ENCODE peak calls at places on chromosomes 1 and 21, in ten cellular contexts. H is dorsolateral prefrontal cortex, K is fibroblast of lung, Q is transverse colon, D is AG10803, B is NB4, E is A549, C is tibial artery, P is lower lobe of right lung, S is IMR-90. V is an unnamed sample.

GRCh38 chr1:88800382-88801051 is 90.8 kb downstream of the GTF2B start:
- DNase-seq in H (no peak), K (peak; percentile 30), Q (no peak), D (peak; percentile 24), B (peak; percentile 41), E (peak; percentile 9), C (no peak), P (no peak), S (peak; percentile 13), V (no peak)

GRCh38 chr1:117627562-117628165 is 21.8 kb downstream of the TENT5C start:
- DNase-seq in H (no peak), K (no peak), Q (no peak), D (no peak), B (peak; percentile 22), E (no peak), C (no peak), P (peak; percentile 68), S (no peak), V (no peak)

GRCh38 chr21:42471716-42472330 is 24.2 kb downstream of the RSPH1 start:
- DNase-seq in H (no peak), K (no peak), Q (peak; percentile 5), D (no peak), B (no peak), E (no peak), C (no peak), P (no peak), S (no peak), V (no peak)

GRCh38 chr1:115838805-115839705 is 1.9 kb downstream of the NHLH2 start:
- DNase-seq in H (no peak), K (no peak), Q (no peak), D (peak; percentile 29), B (peak; percentile 43), E (no peak), C (no peak), P (peak; percentile 55), S (no peak), V (no peak)

GRCh38 chr1:150970818-150971582 is 3.6 kb downstream of the CERS2 start:
- DNase-seq in H (no peak), K (peak; percentile 84), Q (peak; percentile 80), D (peak; percentile 63), B (peak; percentile 55), E (no peak), C (peak; percentile 89), P (peak; percentile 89), S (peak; percentile 62), V (no peak)

GRCh38 chr1:101484896-101485412 is 248.1 kb downstream of the S1PR1 start:
- DNase-seq in H (no peak), K (peak; percentile 15), Q (no peak), D (no peak), B (no peak), E (no peak), C (no peak), P (no peak), S (no peak), V (peak; percentile 65)

GRCh38 chr1:185534806-185535205 is 199.4 kb upstream of the HMCN1 start:
- DNase-seq in H (no peak), K (no peak), Q (no peak), D (no peak), B (peak; percentile 11), E (no peak), C (no peak), P (no peak), S (no peak), V (no peak)

GRCh38 chr1:7366955-7367665 is 404.0 kb upstream of the VAMP3 start:
- DNase-seq in H (no peak), K (no peak), Q (peak; percentile 77), D (no peak), B (no peak), E (no peak), C (no peak), P (no peak), S (no peak), V (no peak)

GRCh38 chr21:28561772-28562171 is 430.9 kb downstream of the LTN1 start:
- DNase-seq in H (no peak), K (no peak), Q (no peak), D (no peak), B (no peak), E (no peak), C (no peak), P (no peak), S (no peak), V (no peak)

GRCh38 chr1:168863647-168864234 is 134.7 kb upstream of the DPT start:
- DNase-seq in H (no peak), K (no peak), Q (no peak), D (no peak), B (no peak), E (no peak), C (no peak), P (no peak), S (no peak), V (no peak)

GRCh38 chr1:22415489-22415888 is 36.2 kb upstream of the ZBTB40 start:
- DNase-seq in H (no peak), K (no peak), Q (no peak), D (no peak), B (no peak), E (no peak), C (no peak), P (no peak), S (no peak), V (no peak)

GRCh38 chr21:44870748-44871495 is 2.6 kb downstream of the PTTG1IP start:
- DNase-seq in H (no peak), K (no peak), Q (peak; percentile 48), D (no peak), B (no peak), E (no peak), C (no peak), P (no peak), S (no peak), V (no peak)

GRCh38 chr1:200362421-200362820 is 47.4 kb downstream of the ZNF281 start:
- DNase-seq in H (peak; percentile 66), K (no peak), Q (no peak), D (no peak), B (no peak), E (no peak), C (no peak), P (no peak), S (no peak), V (no peak)

GRCh38 chr1:210298936-210299335 is 29.8 kb upstream of the HHAT start:
- DNase-seq in H (no peak), K (no peak), Q (no peak), D (peak; percentile 53), B (no peak), E (no peak), C (no peak), P (no peak), S (no peak), V (no peak)

GRCh38 chr1:224831501-224831900 is 98.0 kb upstream of the DNAH14 start:
- DNase-seq in H (no peak), K (peak; percentile 6), Q (no peak), D (peak; percentile 32), B (no peak), E (no peak), C (no peak), P (no peak), S (no peak), V (no peak)

GRCh38 chr21:37552496-37553399 is 186.2 kb downstream of the DYRK1A start:
- DNase-seq in H (no peak), K (no peak), Q (no peak), D (no peak), B (no peak), E (no peak), C (no peak), P (no peak), S (no peak), V (no peak)

GRCh38 chr1:31617917-31618746 is 643 bp downstream of the HCRTR1 start:
- DNase-seq in H (no peak), K (peak; percentile 26), Q (peak; percentile 38), D (no peak), B (peak; percentile 53), E (peak; percentile 51), C (no peak), P (peak; percentile 64), S (peak; percentile 12), V (no peak)

GRCh38 chr1:38608202-38608864 is 251.2 kb downstream of the RRAGC start:
- DNase-seq in H (no peak), K (no peak), Q (no peak), D (no peak), B (peak; percentile 44), E (no peak), C (no peak), P (no peak), S (peak; percentile 4), V (no peak)

GRCh38 chr1:150567341-150567716 is 12.1 kb downstream of the MCL1 start:
- DNase-seq in H (no peak), K (peak; percentile 78), Q (peak; percentile 40), D (peak; percentile 54), B (no peak), E (no peak), C (no peak), P (no peak), S (peak; percentile 40), V (no peak)

GRCh38 chr1:108512239-108513071 is 47.4 kb upstream of the EEIG2 start:
- DNase-seq in H (no peak), K (peak; percentile 68), Q (no peak), D (peak; percentile 47), B (peak; percentile 56), E (no peak), C (no peak), P (no peak), S (peak; percentile 50), V (no peak)

GRCh38 chr1:177569476-177569875 is 398.7 kb downstream of the BRINP2 start:
- DNase-seq in H (no peak), K (no peak), Q (no peak), D (peak; percentile 1), B (no peak), E (no peak), C (no peak), P (no peak), S (peak; percentile 6), V (no peak)

GRCh38 chr1:220750126-220750525 is 2.0 kb downstream of the MTARC2 start:
- DNase-seq in H (no peak), K (peak; percentile 48), Q (no peak), D (no peak), B (no peak), E (no peak), C (no peak), P (no peak), S (no peak), V (no peak)
- H3K4me3 ChIP-seq in H (peak overlapping the region; percentile 41), K (peak overlapping the region; percentile 19), Q (no peak overlapping the region), D (no peak overlapping the region), B (peak overlapping the region; percentile 38), E (no peak overlapping the region), C (peak overlapping the region; percentile 94), P (peak overlapping the region; percentile 77), S (no peak overlapping the region), V (no peak overlapping the region)

GRCh38 chr1:234212764-234213406 is 160.4 kb upstream of the COA6 start:
- DNase-seq in H (no peak), K (peak; percentile 3), Q (no peak), D (peak; percentile 23), B (peak; percentile 73), E (peak; percentile 42), C (no peak), P (no peak), S (peak; percentile 26), V (peak; percentile 21)
- TF ChIP-seq CTCF in H (peak; percentile 63), K (peak; percentile 31), Q (peak; percentile 25), D (peak; percentile 33), B (peak; percentile 60), E (peak; percentile 35), C (no peak), P (peak; percentile 43), S (peak; percentile 29), V (peak; percentile 73)

GRCh38 chr1:16152521-16153087 is 3.3 kb downstream of the EPHA2 start:
- DNase-seq in H (no peak), K (peak; percentile 42), Q (peak; percentile 63), D (peak; percentile 62), B (no peak), E (no peak), C (no peak), P (no peak), S (peak; percentile 44), V (no peak)
- H3K4me3 ChIP-seq in H (no peak overlapping the region), K (no peak overlapping the region), Q (no peak overlapping the region), D (no peak overlapping the region), B (no peak overlapping the region), E (peak overlapping the region; percentile 93), C (peak overlapping the region; percentile 5), P (peak overlapping the region; percentile 78), S (peak overlapping the region; percentile 3), V (peak overlapping the region; percentile 88)

GRCh38 chr1:90262286-90262685 is 267.4 kb downstream of the ZNF326 start:
- DNase-seq in H (no peak), K (no peak), Q (no peak), D (no peak), B (no peak), E (no peak), C (no peak), P (no peak), S (no peak), V (no peak)
- TF ChIP-seq CTCF in H (no peak), K (no peak), Q (no peak), D (no peak), B (no peak), E (no peak), C (no peak), P (no peak), S (no peak), V (no peak)